ENCODE peak calls at places on chromosomes 16 and 17, in eight cellular contexts. G is heart left ventricle, F is H1, O is astrocyte, S is osteoblast, M is brain microvascular endothelial cell, V is ascending aorta, W is fibroblast of lung. X is an unnamed sample.

GRCh38 chr16:68083861-68084503 is 1.2 kb upstream of the NFATC3 start:
- DNase-seq in W (peak; percentile 37), O (peak; percentile 23), S (peak; percentile 91), G (no peak), M (no peak), F (no peak), V (no peak), X (no peak)

GRCh38 chr17:81996232-81996756 is 18.9 kb downstream of the ASPSCR1 start:
- DNase-seq in M (no peak), F (no peak), O (no peak), S (no peak), G (no peak), V (no peak), W (no peak), X (no peak)

GRCh38 chr17:64071111-64071510 is 50.7 kb upstream of the ICAM2 start:
- DNase-seq in V (no peak), S (no peak), G (no peak), F (no peak), O (no peak), W (no peak), M (no peak), X (no peak)

GRCh38 chr17:65374966-65375365 is 186.5 kb downstream of the AXIN2 start:
- DNase-seq in G (no peak), F (no peak), M (no peak), S (no peak), W (no peak), O (no peak), V (no peak), X (no peak)

GRCh38 chr16:85286066-85286712 is 173.9 kb upstream of the CIBAR2 start:
- DNase-seq in S (peak; percentile 97), G (peak; percentile 65), V (peak; percentile 88), F (no peak), O (peak; percentile 81), M (peak; percentile 30), W (peak; percentile 89), X (no peak)

GRCh38 chr17:43528319-43528987 is 17.7 kb downstream of the ETV4 start:
- DNase-seq in O (peak; percentile 21), V (no peak), S (no peak), W (no peak), G (peak; percentile 37), M (no peak), F (no peak), X (no peak)

GRCh38 chr17:38868095-38868967 is 1.5 kb upstream of the LASP1 start:
- DNase-seq in S (peak; percentile 91), G (peak; percentile 67), F (no peak), W (peak; percentile 72), O (peak; percentile 31), V (peak; percentile 88), M (peak; percentile 54), X (no peak)

GRCh38 chr17:68314916-68315535 is 23.7 kb downstream of the ARSG start:
- DNase-seq in W (peak; percentile 30), V (no peak), G (no peak), M (no peak), F (no peak), S (no peak), O (no peak), X (no peak)

GRCh38 chr17:29390856-29391631 is 881 bp downstream of the TAOK1 start:
- DNase-seq in M (peak; percentile 21), G (peak; percentile 14), S (peak; percentile 69), V (peak; percentile 62), F (peak; percentile 78), W (peak; percentile 54), O (no peak), X (no peak)

GRCh38 chr17:65085397-65085796 is 28.9 kb upstream of the GNA13 start:
- DNase-seq in O (no peak), V (no peak), S (peak; percentile 31), M (no peak), F (no peak), G (no peak), W (no peak), X (no peak)

GRCh38 chr17:22461460-22462145 is 769.3 kb downstream of the KCNJ18 start:
- DNase-seq in W (no peak), F (no peak), G (no peak), O (no peak), V (no peak), S (no peak), M (no peak), X (no peak)

GRCh38 chr17:29046440-29046839 is 3.5 kb downstream of the PIPOX start:
- DNase-seq in F (no peak), S (no peak), V (no peak), W (no peak), G (no peak), M (no peak), O (no peak), X (no peak)

GRCh38 chr17:78995761-78996451 is 13.7 kb downstream of the CANT1 start:
- DNase-seq in W (no peak), F (no peak), G (no peak), M (no peak), O (no peak), V (peak; percentile 47), S (peak; percentile 57), X (no peak)

GRCh38 chr17:60333628-60334031 is 58.3 kb downstream of the USP32 start:
- DNase-seq in S (no peak), V (no peak), F (no peak), W (peak; percentile 31), M (no peak), G (no peak), O (peak; percentile 55), X (no peak)

GRCh38 chr17:11545002-11545401 is 53.3 kb upstream of the DNAH9 start:
- DNase-seq in S (no peak), M (no peak), V (no peak), G (no peak), F (no peak), W (no peak), O (no peak), X (no peak)

GRCh38 chr17:47621293-47622178 is 28.2 kb upstream of the KPNB1 start:
- DNase-seq in M (peak; percentile 92), G (peak; percentile 23), W (peak; percentile 80), O (peak; percentile 92), F (no peak), V (no peak), S (peak; percentile 77), X (no peak)

GRCh38 chr17:27423651-27424050 is 32.6 kb upstream of the KSR1 start:
- DNase-seq in S (no peak), O (peak; percentile 17), V (no peak), W (peak; percentile 5), F (no peak), M (peak; percentile 11), G (no peak), X (no peak)

GRCh38 chr17:42031584-42031983 is 11.7 kb downstream of the NKIRAS2 start:
- DNase-seq in S (peak; percentile 72), G (peak; percentile 42), O (no peak), W (no peak), V (no peak), M (no peak), F (no peak), X (no peak)

GRCh38 chr17:83062818-83063671 is 16.4 kb upstream of the METRNL start:
- DNase-seq in M (no peak), V (peak; percentile 49), W (no peak), O (no peak), F (no peak), G (no peak), S (peak; percentile 54), X (peak; percentile 8)

GRCh38 chr16:84827897-84828296 is 8.1 kb downstream of the CRISPLD2 start:
- DNase-seq in W (no peak), V (no peak), F (no peak), S (peak; percentile 48), O (no peak), G (no peak), M (no peak), X (no peak)

GRCh38 chr16:11914210-11914758 is 1.5 kb downstream of the GSPT1 start:
- DNase-seq in W (peak; percentile 6), S (no peak), G (no peak), V (no peak), M (no peak), F (no peak), O (no peak), X (no peak)

DNA sequence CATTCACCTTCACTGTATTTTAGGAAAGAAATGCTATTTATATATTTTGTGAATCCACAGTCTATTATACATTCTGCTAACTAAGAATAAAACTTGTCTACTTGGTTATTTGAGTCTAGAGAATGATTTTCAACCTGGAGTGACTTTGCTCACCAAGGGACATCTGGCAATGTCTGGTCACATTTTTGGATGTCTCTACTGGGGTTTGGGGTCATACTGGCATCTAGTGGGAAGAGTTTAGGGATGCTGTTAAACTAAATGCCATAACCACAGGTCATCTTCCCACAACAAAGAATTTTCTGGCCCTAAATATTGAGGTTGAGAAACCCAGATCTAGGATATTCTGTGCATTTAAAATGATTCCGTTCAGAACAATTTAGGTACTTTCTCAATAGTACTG is 26.0 kb downstream of the KCNJ16 start:
- DNase-seq in S (no peak), M (no peak), F (no peak), V (no peak), G (no peak), O (no peak), W (peak; percentile 32), X (no peak)
- TF ChIP-seq CTCF in S (peak; percentile 16), M (no peak), F (no peak), V (no peak), G (no peak), O (no peak), W (no peak), X (no peak)

GRCh38 chr16:77823067-77823466 is 34.7 kb downstream of the VAT1L start:
- DNase-seq in V (no peak), M (no peak), F (no peak), W (no peak), O (no peak), S (no peak), G (no peak), X (no peak)
- TF ChIP-seq CTCF in V (no peak), M (no peak), F (no peak), W (no peak), O (no peak), S (no peak), G (no peak), X (no peak)

DNA sequence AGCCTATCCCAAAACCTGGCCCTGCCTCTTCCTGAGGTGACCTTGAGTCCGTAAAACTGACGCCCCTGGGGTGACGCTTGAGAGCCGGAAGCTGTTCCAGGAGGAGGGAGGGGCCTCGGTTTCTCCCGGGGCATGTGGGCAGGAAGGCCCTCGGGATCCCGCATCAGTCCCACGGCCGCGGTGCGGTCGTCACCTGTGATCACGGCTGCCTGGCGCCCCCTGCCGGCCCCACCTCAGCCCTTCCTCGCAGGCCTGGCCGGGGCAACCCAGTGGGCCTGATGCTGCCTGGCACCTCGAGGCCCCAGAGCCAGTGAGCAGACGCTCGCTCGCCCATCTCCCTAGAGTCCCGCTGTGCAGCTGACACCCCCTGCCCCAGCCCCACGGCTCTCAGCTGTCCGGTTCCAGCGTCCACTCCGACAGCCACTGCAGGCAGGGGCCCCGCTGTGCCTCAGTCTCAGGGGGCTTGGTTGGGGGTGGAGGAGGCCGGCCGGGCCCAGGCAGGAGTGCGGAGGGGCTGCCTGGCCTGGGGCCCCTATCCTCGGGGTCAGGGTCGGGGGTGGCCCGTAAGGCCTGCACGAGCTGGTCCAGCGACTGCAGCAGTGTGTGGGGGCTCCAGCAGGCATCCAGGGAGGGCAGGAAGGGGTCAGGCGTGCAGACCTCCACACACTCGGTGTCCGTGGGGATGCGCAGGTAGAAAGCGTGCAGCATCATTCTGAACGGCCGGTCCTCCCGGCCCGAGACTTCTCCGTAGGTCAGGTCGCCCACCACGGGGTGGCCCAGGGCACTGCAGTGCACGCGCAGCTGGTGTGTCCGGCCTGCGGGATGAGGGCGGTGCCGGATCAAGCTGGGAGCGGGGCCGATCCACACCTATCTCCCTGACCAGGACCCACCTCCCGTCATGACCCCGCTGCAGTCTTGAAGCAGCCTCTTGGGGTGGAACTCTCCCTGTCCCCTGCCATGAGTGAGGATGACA is 2.3 kb downstream of the RPUSD1 start:
- DNase-seq in V (no peak), F (peak; percentile 97), W (peak; percentile 41), O (no peak), S (peak; percentile 99), G (peak; percentile 43), M (peak; percentile 27), X (peak; percentile 75)
- TF ChIP-seq CTCF in V (peak; percentile 69), F (peak; percentile 95), W (peak; percentile 56), O (peak; percentile 38), S (peak; percentile 63), G (peak; percentile 54), M (peak; percentile 76), X (peak; percentile 80)

GRCh38 chr17:8630802-8631553 is 453 bp upstream of the MYH10 start:
- DNase-seq in V (peak; percentile 99), G (peak; percentile 99), W (peak; percentile 99), F (peak; percentile 97), M (peak; percentile 100), O (peak; percentile 100), S (peak; percentile 100), X (peak; percentile 99)
- TF ChIP-seq CTCF in V (peak; percentile 37), G (peak; percentile 13), W (no peak), F (peak; percentile 51), M (no peak), O (no peak), S (no peak), X (peak; percentile 51)